ENCODE peak calls at places on chromosomes 7 and 10, in nine cellular contexts. P is spleen, Z is GM12878, V is Peyer's patch, I is prostate gland, F is upper lobe of left lung, G is HCT116, L is suprapubic skin, J is heart left ventricle. D is an unnamed sample.

GRCh38 chr7:18541189-18541870 is 45.8 kb downstream of the HDAC9 start:
- DNase-seq in Z (no peak), P (no peak), G (no peak), V (no peak), J (peak; percentile 79), F (no peak), I (no peak), L (no peak), D (peak; percentile 86)

GRCh38 chr7:40621592-40621998 is 486.8 kb downstream of the SUGCT start:
- DNase-seq in F (no peak), P (no peak), G (no peak), I (no peak), V (no peak), Z (no peak), J (no peak), L (no peak), D (no peak)

GRCh38 chr10:52652431-52653220 is 120.0 kb downstream of the MBL2 start:
- DNase-seq in V (no peak), P (no peak), F (no peak), G (no peak), Z (no peak), J (no peak), L (no peak), I (no peak), D (no peak)

GRCh38 chr10:8061274-8062211 is 7.1 kb downstream of the GATA3 start:
- DNase-seq in J (no peak), P (no peak), I (no peak), V (peak; percentile 73), L (no peak), Z (no peak), G (no peak), F (peak; percentile 66), D (no peak)

GRCh38 chr10:105992928-105993327 is 1171.6 kb downstream of the SORCS1 start:
- DNase-seq in F (no peak), G (no peak), V (no peak), I (no peak), J (no peak), Z (no peak), P (no peak), L (no peak), D (no peak)

GRCh38 chr10:17409170-17409733 is 45.1 kb downstream of the ST8SIA6 start:
- DNase-seq in Z (no peak), G (no peak), P (no peak), I (no peak), V (no peak), F (no peak), L (no peak), J (no peak), D (no peak)

GRCh38 chr7:134804854-134805253 is 25.4 kb downstream of the CALD1 start:
- DNase-seq in F (no peak), L (no peak), Z (no peak), J (no peak), P (no peak), G (no peak), V (no peak), I (no peak), D (no peak)

GRCh38 chr7:91212592-91212991 is 51.6 kb upstream of the FZD1 start:
- DNase-seq in P (no peak), Z (no peak), F (no peak), V (no peak), L (no peak), J (peak; percentile 26), I (no peak), G (no peak), D (no peak)

GRCh38 chr7:111982133-111982532 is 224.1 kb downstream of the DOCK4 start:
- DNase-seq in P (no peak), Z (no peak), L (no peak), V (no peak), G (no peak), J (no peak), I (no peak), F (no peak), D (no peak)

GRCh38 chr10:3465406-3465891 is 292.9 kb upstream of the PITRM1 start:
- DNase-seq in I (peak; percentile 72), V (no peak), G (no peak), J (no peak), Z (no peak), F (peak; percentile 31), L (no peak), P (no peak), D (no peak)

GRCh38 chr10:96830511-96831199 is 1.4 kb upstream of the LCOR start:
- DNase-seq in G (peak; percentile 75), P (no peak), V (peak; percentile 95), I (peak; percentile 69), F (no peak), Z (peak; percentile 67), L (no peak), J (no peak), D (peak; percentile 83)

GRCh38 chr7:93622036-93622714 is 47.7 kb upstream of the CALCR start:
- DNase-seq in Z (no peak), V (no peak), I (no peak), L (no peak), J (no peak), G (peak; percentile 38), F (no peak), P (no peak), D (no peak)

GRCh38 chr10:106978746-106979145 is 185.8 kb downstream of the SORCS1 start:
- DNase-seq in V (no peak), J (no peak), L (no peak), Z (no peak), F (no peak), I (no peak), P (no peak), G (no peak), D (no peak)

GRCh38 chr7:33108591-33108930 is 643 bp downstream of the RP9 start:
- DNase-seq in J (no peak), Z (no peak), L (no peak), P (no peak), V (no peak), G (no peak), F (no peak), I (no peak), D (no peak)

GRCh38 chr7:29194206-29194593 is 375 bp upstream of the CHN2 start:
- DNase-seq in F (no peak), V (peak; percentile 50), G (no peak), P (peak; percentile 81), Z (no peak), L (no peak), I (no peak), J (peak; percentile 29), D (peak; percentile 27)

DNA sequence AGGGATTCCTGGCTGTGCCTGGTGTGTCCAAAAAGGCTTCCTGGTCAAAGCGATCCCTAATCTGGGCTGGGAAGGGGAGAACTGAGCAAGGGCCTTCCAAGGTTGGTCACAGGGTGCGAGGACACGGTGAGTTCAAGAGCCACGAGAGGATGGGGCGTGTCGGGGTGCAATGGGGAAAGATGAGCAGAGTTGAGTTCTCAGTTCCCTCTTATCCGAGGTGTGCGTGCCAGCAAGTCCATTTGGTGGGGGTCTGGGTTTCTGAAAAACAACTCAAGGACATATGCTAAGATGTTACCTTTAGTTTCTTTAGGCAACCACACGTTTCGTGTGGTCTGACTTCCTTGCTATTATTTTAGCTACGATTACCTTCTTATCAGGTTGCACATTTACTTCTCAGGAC is 1.3 kb downstream of the ZNF775 start:
- DNase-seq in V (no peak), I (no peak), L (no peak), P (no peak), F (no peak), J (no peak), G (no peak), Z (no peak), D (no peak)
- TF ChIP-seq POLR2A in V (no peak), I (no peak), L (no peak), P (no peak), F (no peak), J (no peak), G (no peak), Z (no peak), D (no peak)

GRCh38 chr10:128322106-128322505 is 195.9 kb upstream of the MKI67 start:
- DNase-seq in P (no peak), V (no peak), Z (no peak), I (no peak), G (no peak), J (no peak), L (no peak), F (no peak), D (no peak)

GRCh38 chr10:128325788-128326187 is 199.6 kb upstream of the MKI67 start:
- DNase-seq in I (no peak), L (no peak), P (no peak), V (no peak), J (no peak), G (no peak), F (no peak), Z (no peak), D (no peak)

GRCh38 chr10:128324058-128324457 is 197.8 kb upstream of the MKI67 start:
- DNase-seq in F (no peak), P (no peak), L (no peak), I (peak; percentile 49), J (peak; percentile 62), V (no peak), G (no peak), Z (no peak), D (no peak)

GRCh38 chr10:128324468-128324867 is 198.2 kb upstream of the MKI67 start:
- DNase-seq in G (no peak), P (no peak), I (no peak), F (no peak), J (peak; percentile 32), Z (no peak), L (no peak), V (no peak), D (no peak)

DNA sequence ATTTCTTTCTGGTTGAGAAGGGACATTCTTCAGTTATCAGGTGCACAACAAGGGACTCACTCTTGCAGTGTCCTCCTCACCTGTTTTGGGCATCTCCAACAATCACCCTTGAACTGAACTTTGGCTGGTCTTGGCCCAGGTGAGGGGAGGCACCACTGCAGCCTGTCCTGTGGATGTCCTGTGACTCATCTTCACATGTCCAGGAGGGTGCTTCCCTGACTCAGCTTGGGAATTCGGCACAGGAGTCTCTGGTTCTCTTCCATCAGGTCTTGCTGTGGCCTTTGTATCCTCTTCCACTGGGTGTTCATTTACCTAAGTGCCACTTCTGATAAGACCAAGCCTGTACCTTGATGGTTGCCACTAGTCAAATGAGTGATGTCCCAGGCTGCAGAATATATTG is 196.7 kb upstream of the MKI67 start:
- DNase-seq in F (no peak), G (no peak), I (no peak), P (no peak), Z (no peak), J (no peak), V (no peak), L (no peak), D (no peak)
- H3K27me3 ChIP-seq in F (no peaks in the 10 kb centered on the region), G (peaks cover 31% of the 10 kb centered on the region), I (peaks cover 3% of the 10 kb centered on the region), P (no peaks in the 10 kb centered on the region), Z (no peaks in the 10 kb centered on the region), J (no peaks in the 10 kb centered on the region), V (no peaks in the 10 kb centered on the region), L (peaks cover 7% of the 10 kb centered on the region), D (peaks cover 31% of the 10 kb centered on the region)

DNA sequence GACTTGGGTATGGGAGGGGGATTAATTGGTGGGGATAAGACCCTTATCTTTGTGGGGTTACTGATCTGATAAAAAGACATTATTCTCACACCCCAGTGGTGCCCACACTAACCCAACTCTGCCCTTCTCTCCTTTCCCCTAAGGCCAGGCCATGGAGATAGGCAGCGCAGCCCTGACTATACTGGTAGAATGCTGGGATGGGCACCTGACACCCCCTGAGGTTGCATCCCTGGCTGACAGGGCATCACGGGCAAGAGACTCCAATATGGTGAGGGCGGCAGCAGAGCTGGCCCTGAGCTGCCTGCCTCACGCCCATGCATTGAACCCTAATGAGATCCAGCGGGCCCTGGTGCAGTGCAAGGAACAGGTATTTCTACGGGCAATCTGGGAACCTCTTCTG is 12.7 kb downstream of the ZSWIM8 start:
- DNase-seq in F (no peak), V (no peak), I (no peak), J (no peak), Z (no peak), P (no peak), G (no peak), L (no peak), D (no peak)
- TF ChIP-seq POLR2A in F (no peak), V (no peak), I (no peak), J (no peak), Z (peak; percentile 57), P (no peak), G (no peak), L (no peak), D (no peak)

GRCh38 chr7:70684173-70684572 is 447.8 kb upstream of the GALNT17 start:
- DNase-seq in J (no peak), V (no peak), P (no peak), L (no peak), Z (no peak), I (no peak), G (no peak), F (peak; percentile 37), D (no peak)
- H3K27me3 ChIP-seq in J (no peaks in the 10 kb centered on the region), V (no peaks in the 10 kb centered on the region), P (no peaks in the 10 kb centered on the region), L (no peaks in the 10 kb centered on the region), Z (no peaks in the 10 kb centered on the region), I (no peaks in the 10 kb centered on the region), G (no peaks in the 10 kb centered on the region), F (no peaks in the 10 kb centered on the region), D (no peaks in the 10 kb centered on the region)